ENCODE peak calls at places on chromosomes 3 and 15, in eight cellular contexts. K is uterus, Y is H54, Z is body of pancreas, X is ovary, T is upper lobe of left lung, H is breast epithelium, A is erythroblast. U is an unnamed sample.

GRCh38 chr3:51390600-51391074 is 448 bp upstream of the RBM15B start:
- DNase-seq in Y (no peak), K (no peak), Z (no peak), H (no peak), A (no peak), T (no peak), X (no peak), U (no peak)

GRCh38 chr15:85421116-85421925 is 40.9 kb downstream of the AKAP13 start:
- DNase-seq in Y (no peak), X (no peak), A (no peak), T (no peak), K (no peak), H (no peak), Z (no peak), U (no peak)

GRCh38 chr3:177753498-177754155 is 556.3 kb upstream of the TBL1XR1 start:
- DNase-seq in Z (no peak), H (no peak), A (no peak), K (peak; percentile 29), Y (no peak), X (peak; percentile 81), T (peak; percentile 22), U (no peak)

GRCh38 chr15:35925634-35926380 is 379.8 kb upstream of the DPH6 start:
- DNase-seq in Z (no peak), X (no peak), T (no peak), A (no peak), H (no peak), K (no peak), Y (peak; percentile 6), U (no peak)

GRCh38 chr15:49288411-49288810 is 118.4 kb downstream of the GALK2 start:
- DNase-seq in H (no peak), Y (no peak), T (no peak), A (no peak), X (no peak), Z (no peak), K (no peak), U (no peak)

GRCh38 chr15:101773496-101774100 is 29.7 kb upstream of the OR4F6 start:
- DNase-seq in H (no peak), Z (no peak), K (no peak), X (no peak), Y (no peak), T (no peak), A (peak; percentile 19), U (peak; percentile 53)

GRCh38 chr3:178140491-178140890 is 395.7 kb upstream of the KCNMB2 start:
- DNase-seq in X (no peak), K (no peak), Z (no peak), T (no peak), Y (no peak), H (no peak), A (no peak), U (no peak)

GRCh38 chr3:194691481-194692281 is 6.0 kb downstream of the FAM43A start:
- DNase-seq in H (no peak), K (no peak), A (no peak), T (no peak), Y (no peak), Z (no peak), X (no peak), U (no peak)

GRCh38 chr3:80696280-80696679 is 928.5 kb upstream of the ROBO1 start:
- DNase-seq in Y (no peak), K (no peak), H (no peak), Z (peak; percentile 22), A (no peak), T (no peak), X (no peak), U (no peak)

GRCh38 chr3:25165306-25165705 is 262.8 kb upstream of the RARB start:
- DNase-seq in A (no peak), Y (no peak), K (no peak), T (no peak), Z (no peak), X (no peak), H (no peak), U (no peak)

GRCh38 chr3:196499061-196499460 is 4.5 kb downstream of the RNF168 start:
- DNase-seq in X (no peak), H (no peak), Y (no peak), T (no peak), Z (no peak), K (no peak), A (no peak), U (no peak)

GRCh38 chr15:95252404-95252803 is 1021.0 kb downstream of the MCTP2 start:
- DNase-seq in X (no peak), A (no peak), K (no peak), Z (no peak), H (no peak), Y (no peak), T (no peak), U (no peak)

GRCh38 chr15:72306211-72306785 is 13.7 kb downstream of the CELF6 start:
- DNase-seq in K (peak; percentile 22), X (no peak), T (no peak), Z (no peak), A (no peak), Y (no peak), H (no peak), U (no peak)

GRCh38 chr3:133824961-133825485 is 19.4 kb downstream of the SRPRB start:
- DNase-seq in H (no peak), K (no peak), Z (no peak), A (no peak), Y (no peak), T (no peak), X (no peak), U (no peak)

GRCh38 chr15:62567501-62567900 is 402.4 kb upstream of the C2CD4B start:
- DNase-seq in A (no peak), Y (no peak), H (no peak), X (no peak), T (no peak), Z (no peak), K (no peak), U (no peak)

GRCh38 chr3:86554346-86554745 is 436.6 kb downstream of the VGLL3 start:
- DNase-seq in K (no peak), A (no peak), T (no peak), X (no peak), Z (no peak), H (no peak), Y (no peak), U (no peak)

GRCh38 chr3:46113608-46114007 is 86.3 kb upstream of the XCR1 start:
- DNase-seq in T (no peak), H (no peak), Z (no peak), A (no peak), K (no peak), Y (no peak), X (no peak), U (no peak)
- TF ChIP-seq POLR2A in T (no peak), H (no peak), Z (no peak), A (no peak), K (no peak), Y (no peak), X (no peak), U (no peak)

GRCh38 chr3:141413387-141414140 is 45.3 kb downstream of the ZBTB38 start:
- DNase-seq in T (no peak), X (no peak), A (no peak), Y (no peak), K (no peak), H (no peak), Z (no peak), U (no peak)

GRCh38 chr3:141410861-141411771 is 42.8 kb downstream of the ZBTB38 start:
- DNase-seq in A (no peak), T (peak; percentile 55), X (no peak), K (no peak), Y (no peak), H (no peak), Z (no peak), U (no peak)

GRCh38 chr3:141410408-141410807 is 42.1 kb downstream of the ZBTB38 start:
- DNase-seq in T (no peak), K (peak; percentile 73), H (no peak), A (no peak), Y (no peak), Z (peak; percentile 57), X (peak; percentile 54), U (no peak)

GRCh38 chr3:141412936-141413354 is 44.6 kb downstream of the ZBTB38 start:
- DNase-seq in Y (no peak), H (peak; percentile 88), K (peak; percentile 93), Z (peak; percentile 94), X (peak; percentile 94), T (peak; percentile 93), A (no peak), U (peak; percentile 79)

GRCh38 chr3:141412087-141412935 is 44.0 kb downstream of the ZBTB38 start:
- DNase-seq in A (peak; percentile 67), Z (peak; percentile 61), Y (no peak), H (no peak), K (peak; percentile 76), X (peak; percentile 52), T (peak; percentile 77), U (no peak)
- TF ChIP-seq POLR2A in A (peak; percentile 37), Z (no peak), Y (no peak), H (no peak), K (peak; percentile 65), X (no peak), T (peak; percentile 30), U (no peak)

GRCh38 chr15:98896802-98897732 is 110.5 kb downstream of the PGPEP1L start:
- DNase-seq in A (peak; percentile 59), Z (no peak), H (no peak), K (peak; percentile 46), X (no peak), T (no peak), Y (peak; percentile 62), U (no peak)

GRCh38 chr15:98893407-98893806 is 114.2 kb downstream of the PGPEP1L start:
- DNase-seq in T (no peak), H (no peak), Z (no peak), A (no peak), Y (no peak), K (no peak), X (no peak), U (no peak)

GRCh38 chr15:98898122-98898521 is 109.5 kb downstream of the PGPEP1L start:
- DNase-seq in H (no peak), A (no peak), X (no peak), Y (no peak), T (no peak), Z (no peak), K (no peak), U (no peak)

GRCh38 chr15:98894312-98894711 is 113.3 kb downstream of the PGPEP1L start:
- DNase-seq in H (no peak), T (no peak), Z (no peak), X (no peak), Y (no peak), K (no peak), A (no peak), U (no peak)

GRCh38 chr15:98896002-98896721 is 111.4 kb downstream of the PGPEP1L start:
- DNase-seq in H (no peak), K (no peak), Y (no peak), T (no peak), X (no peak), A (no peak), Z (no peak), U (no peak)
- TF ChIP-seq POLR2A in H (no peak), K (no peak), Y (no peak), T (no peak), X (no peak), A (no peak), Z (no peak), U (no peak)

DNA sequence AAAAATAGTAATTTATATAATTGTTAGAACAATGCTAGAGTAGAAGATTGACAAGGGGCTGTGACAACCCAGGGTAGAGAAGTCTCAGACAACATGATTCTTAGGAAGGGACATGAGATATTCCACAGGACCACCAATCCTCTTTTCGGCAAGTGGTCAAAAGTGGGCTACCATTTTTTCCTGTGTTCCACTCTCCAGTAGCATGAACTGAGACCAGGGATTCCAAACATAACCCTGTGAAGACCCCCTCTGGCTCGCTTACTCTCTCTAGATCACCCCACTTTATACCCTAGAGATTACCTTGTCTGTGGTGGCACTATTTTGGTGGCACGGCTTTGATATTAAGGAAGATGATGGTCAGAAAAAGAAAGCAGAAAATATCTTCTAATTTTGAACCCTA is 960 bp downstream of the GCSAM start:
- DNase-seq in A (no peak), X (no peak), H (no peak), Z (no peak), T (no peak), K (no peak), Y (no peak), U (no peak)
- TF ChIP-seq POLR2A in A (no peak), X (no peak), H (no peak), Z (no peak), T (no peak), K (no peak), Y (no peak), U (no peak)

U was measured in Peyer's patch.